ENCODE peak calls at places on chromosomes 11 and 22, in ten cellular contexts. K, W, U, G, I, F, R, T, Y and J are unnamed samples.

GRCh38 chr11:119616586-119617342 is 112.2 kb downstream of the NECTIN1 start:
- DNase-seq in K (no peak), W (no peak), U (no peak), G (no peak), I (no peak), F (no peak), R (no peak), T (no peak), Y (no peak), J (no peak)

GRCh38 chr22:37165940-37166674 is 16.4 kb upstream of the IL2RB start:
- DNase-seq in K (no peak), W (no peak), U (peak), G (no peak), I (no peak), F (no peak), R (no peak), T (no peak), Y (no peak), J (no peak)

GRCh38 chr22:30785527-30785926 is 90.9 kb downstream of the OSBP2 start:
- DNase-seq in K (no peak), W (no peak), U (no peak), G (no peak), I (no peak), F (no peak), R (no peak), T (no peak), Y (no peak), J (no peak)

GRCh38 chr11:7418061-7418460 is 67.2 kb upstream of the OLFML1 start:
- DNase-seq in K (no peak), W (no peak), U (no peak), G (no peak), I (no peak), F (no peak), R (no peak), T (no peak), Y (no peak), J (no peak)

GRCh38 chr11:130429983-130430382 is 1.6 kb upstream of the ADAMTS8 start:
- DNase-seq in K (no peak), W (no peak), U (no peak), G (no peak), I (no peak), F (no peak), R (no peak), T (no peak), Y (no peak), J (no peak)

GRCh38 chr11:62725686-62726085 is 1.6 kb downstream of the HNRNPUL2 start:
- DNase-seq in K (no peak), W (no peak), U (no peak), G (no peak), I (no peak), F (no peak), R (no peak), T (no peak), Y (no peak), J (no peak)

GRCh38 chr22:37566903-37567798 is 6.9 kb downstream of the CDC42EP1 start:
- DNase-seq in K (no peak), W (peak), U (peak), G (peak), I (peak), F (peak), R (peak), T (peak), Y (peak), J (peak)

GRCh38 chr11:10770626-10771254 is 19.7 kb downstream of the CTR9 start:
- DNase-seq in K (no peak), W (peak), U (no peak), G (peak), I (no peak), F (peak), R (peak), T (peak), Y (peak), J (peak)

GRCh38 chr11:22780914-22781593 is 48.5 kb downstream of the SVIP start:
- DNase-seq in K (no peak), W (no peak), U (no peak), G (no peak), I (no peak), F (no peak), R (no peak), T (no peak), Y (no peak), J (no peak)

GRCh38 chr11:22775248-22775647 is 54.4 kb downstream of the SVIP start:
- DNase-seq in K (no peak), W (no peak), U (no peak), G (no peak), I (no peak), F (no peak), R (no peak), T (no peak), Y (no peak), J (no peak)

GRCh38 chr11:22779850-22780249 is 49.8 kb downstream of the SVIP start:
- DNase-seq in K (no peak), W (no peak), U (no peak), G (no peak), I (no peak), F (no peak), R (no peak), T (no peak), Y (no peak), J (no peak)

GRCh38 chr11:22774716-22775115 is 54.9 kb downstream of the SVIP start:
- DNase-seq in K (no peak), W (no peak), U (no peak), G (no peak), I (no peak), F (no peak), R (no peak), T (no peak), Y (no peak), J (no peak)

GRCh38 chr11:22778642-22779041 is 51.0 kb downstream of the SVIP start:
- DNase-seq in K (no peak), W (no peak), U (no peak), G (no peak), I (no peak), F (no peak), R (no peak), T (no peak), Y (no peak), J (no peak)
- TF ChIP-seq CTCF in K (no peak), W (no peak), U (no peak), G (no peak), I (no peak), F (no peak), R (no peak), T (no peak), Y (no peak), J (no peak)

GRCh38 chr11:15558513-15559181 is 443.9 kb downstream of the INSC start:
- DNase-seq in K (no peak), W (no peak), U (no peak), G (no peak), I (no peak), F (no peak), R (no peak), T (no peak), Y (no peak), J (no peak)
- TF ChIP-seq CTCF in K (no peak), W (no peak), U (no peak), G (no peak), I (no peak), F (no peak), R (no peak), T (no peak), Y (no peak), J (no peak)

DNA sequence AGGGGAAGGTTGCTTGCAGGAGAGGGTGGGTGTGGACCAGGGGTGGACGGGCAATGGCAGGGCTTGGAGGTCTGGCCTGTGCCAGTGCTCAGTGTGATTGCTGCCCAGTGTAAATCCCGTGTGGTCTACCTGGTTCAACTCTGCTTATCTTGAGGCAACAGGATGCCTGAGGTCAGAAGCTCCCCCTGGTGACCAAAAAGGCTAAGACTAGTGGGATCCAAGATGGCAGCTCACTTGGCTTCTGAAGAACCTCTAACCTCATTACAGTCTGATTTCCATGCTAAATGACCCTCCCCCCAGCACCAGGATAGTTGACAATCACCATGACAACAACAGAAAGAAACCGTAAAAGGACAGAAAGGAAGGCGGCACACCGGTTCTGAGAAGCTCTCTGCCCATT is 398.3 kb downstream of the CTTN start:
- DNase-seq in K (no peak), W (no peak), U (no peak), G (no peak), I (no peak), F (no peak), R (no peak), T (peak), Y (no peak), J (no peak)
- TF ChIP-seq CTCF in K (no peak), W (no peak), U (no peak), G (peak), I (no peak), F (no peak), R (peak), T (peak), Y (no peak), J (no peak)

DNA sequence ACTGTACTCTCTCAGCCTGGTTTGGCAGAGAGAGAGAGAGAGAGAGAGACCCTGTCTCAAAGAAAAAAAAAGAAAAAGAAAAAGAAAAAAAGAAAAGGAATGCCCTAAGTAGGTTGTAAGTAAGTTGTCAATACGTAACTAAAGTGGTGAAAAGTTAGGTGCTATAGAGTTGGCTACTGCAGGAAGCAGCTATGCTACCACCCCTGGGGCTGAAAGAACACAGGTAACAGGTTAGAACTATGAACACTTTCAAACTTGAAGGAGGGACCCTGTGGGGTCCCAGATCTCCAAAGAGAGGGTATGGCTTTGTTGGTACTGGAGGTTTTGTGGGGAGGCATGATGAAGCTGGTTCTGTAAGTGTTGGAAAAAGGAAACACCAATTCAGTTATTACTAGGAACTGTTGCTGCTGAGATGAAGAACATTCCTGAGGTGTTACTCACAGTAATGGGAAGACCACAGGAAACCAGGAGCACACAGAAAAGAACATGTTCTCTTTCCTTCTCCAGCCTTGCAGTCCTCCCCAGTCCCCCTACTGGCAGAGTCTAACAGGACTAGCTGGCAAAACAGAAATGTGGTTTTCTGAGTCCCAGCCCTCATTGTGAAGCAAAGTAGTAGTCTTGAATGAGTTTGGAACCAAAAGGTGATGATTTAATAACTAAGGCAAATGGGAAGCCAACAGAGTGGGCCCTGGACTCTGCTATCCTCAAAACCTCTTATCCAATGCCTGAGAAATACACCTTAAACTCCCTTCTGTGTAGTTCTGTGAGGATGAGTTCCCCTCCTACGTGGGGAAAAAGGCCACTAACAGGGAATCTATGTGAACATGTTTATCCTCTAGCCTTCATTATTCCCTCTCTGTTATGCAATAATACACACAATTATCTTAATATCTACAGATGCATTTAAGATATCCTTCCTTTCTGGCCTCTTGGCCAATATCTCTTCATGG is 427.0 kb upstream of the DDI1 start:
- DNase-seq in K (peak), W (peak), U (no peak), G (peak), I (no peak), F (peak), R (peak), T (peak), Y (no peak), J (no peak)
- TF ChIP-seq CTCF in K (peak), W (peak), U (peak), G (peak), I (no peak), F (peak), R (peak), T (peak), Y (no peak), J (peak)

GRCh38 chr11:32154275-32154674 is 63.4 kb downstream of the RCN1 start:
- DNase-seq in K (no peak), W (peak), U (no peak), G (no peak), I (no peak), F (peak), R (no peak), T (peak), Y (no peak), J (no peak)
- TF ChIP-seq CTCF in K (peak), W (peak), U (no peak), G (peak), I (no peak), F (peak), R (no peak), T (peak), Y (no peak), J (no peak)

GRCh38 chr11:61295596-61295926 is 445 bp upstream of the VWCE start:
- DNase-seq in K (no peak), W (no peak), U (no peak), G (no peak), I (no peak), F (no peak), R (no peak), T (no peak), Y (peak), J (no peak)

GRCh38 chr11:61294717-61295595 is at the start of gene VWCE:
- DNase-seq in K (no peak), W (peak), U (peak), G (peak), I (peak), F (peak), R (peak), T (no peak), Y (peak), J (peak)

GRCh38 chr11:61293869-61294716 is 1.0 kb downstream of the VWCE start:
- DNase-seq in K (no peak), W (peak), U (peak), G (peak), I (peak), F (peak), R (peak), T (no peak), Y (peak), J (peak)

DNA sequence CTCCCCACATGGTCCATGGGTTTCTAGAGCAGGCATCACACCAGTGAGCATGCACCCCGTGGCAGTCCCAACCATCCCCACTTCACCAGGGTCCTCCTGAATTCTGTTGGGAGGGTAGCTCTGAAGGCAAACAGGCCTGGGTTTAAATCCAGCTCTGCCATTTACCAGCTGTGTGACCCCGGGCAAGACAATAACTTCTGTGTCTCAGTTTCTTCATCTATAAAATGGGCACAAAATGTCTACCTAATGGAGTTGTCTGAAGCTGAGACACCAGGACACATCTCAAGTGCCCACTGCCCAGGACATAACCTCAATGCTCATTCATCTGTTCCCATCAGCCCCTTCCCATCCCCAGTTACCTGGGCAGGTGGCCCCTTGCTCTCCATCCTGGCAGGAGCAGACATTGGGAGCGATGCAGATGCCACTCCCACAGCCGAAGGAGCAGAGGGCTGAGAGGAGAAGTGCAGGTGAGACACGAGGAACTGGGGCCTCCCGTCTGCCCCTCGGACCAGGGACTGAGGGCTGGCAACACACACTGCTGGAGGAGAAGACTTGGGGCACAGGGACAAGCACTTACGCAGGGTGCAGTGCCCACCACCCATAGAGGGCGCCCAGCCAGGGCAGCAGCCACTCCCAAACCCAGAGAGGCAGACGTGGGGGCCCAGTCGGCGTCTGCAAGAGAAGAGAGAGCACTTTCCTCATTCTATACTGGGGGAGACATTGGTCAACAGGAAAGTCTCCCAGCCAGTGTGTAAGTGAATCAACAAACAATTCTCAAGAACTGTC is 4.0 kb downstream of the VWCE start:
- DNase-seq in K (no peak), W (no peak), U (no peak), G (no peak), I (no peak), F (no peak), R (no peak), T (no peak), Y (no peak), J (no peak)
- TF ChIP-seq CTCF in K (no peak), W (no peak), U (no peak), G (peak), I (no peak), F (peak), R (no peak), T (peak), Y (no peak), J (no peak)

GRCh38 chr22:32957093-32957835 is 100.9 kb downstream of the SYN3 start:
- DNase-seq in K (no peak), W (no peak), U (no peak), G (no peak), I (no peak), F (no peak), R (no peak), T (no peak), Y (no peak), J (no peak)

DNA sequence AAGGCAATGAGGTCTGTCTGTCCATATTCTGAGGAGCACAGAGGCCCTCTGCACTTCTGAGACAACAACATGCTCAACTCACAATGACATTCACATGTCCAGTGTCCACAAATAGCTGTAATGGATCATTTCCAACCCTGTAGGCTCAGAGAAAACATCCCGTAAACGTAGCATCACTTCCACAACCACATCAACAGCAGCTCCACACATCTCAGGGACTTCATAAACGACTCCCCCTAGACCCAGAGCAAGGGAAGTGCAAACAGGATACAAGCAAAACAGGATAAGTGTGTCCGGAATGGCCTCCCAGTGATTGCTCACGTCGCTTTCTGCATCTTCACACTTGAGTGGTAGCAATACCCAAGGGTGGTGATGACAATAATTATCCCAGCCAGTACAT is 100.2 kb downstream of the SYN3 start:
- DNase-seq in K (no peak), W (no peak), U (no peak), G (no peak), I (no peak), F (peak), R (no peak), T (no peak), Y (no peak), J (no peak)
- TF ChIP-seq CTCF in K (no peak), W (no peak), U (no peak), G (no peak), I (no peak), F (peak), R (no peak), T (no peak), Y (no peak), J (no peak)

GRCh38 chr11:64401775-64402174 is 42.8 kb downstream of the RPS6KA4 start:
- DNase-seq in K (no peak), W (no peak), U (no peak), G (no peak), I (no peak), F (no peak), R (no peak), T (no peak), Y (no peak), J (no peak)
- TF ChIP-seq CTCF in K (no peak), W (no peak), U (no peak), G (no peak), I (no peak), F (no peak), R (no peak), T (no peak), Y (no peak), J (no peak)